ENCODE peak calls at places on chromosomes 13 and 19, in ten cellular contexts. Y is SK-MEL-5, N is T follicular helper cell, B is glutamatergic neuron, P is AG04450, V is cardiac fibroblast, H is transverse colon, S is WTC11, E is activated T-cell treated with anti-CD3 and anti-CD28 coated beads for 1 hour, C is mesenteric fat pad. J is an unnamed sample.
A peak's percentile ranks its signal among the peaks of the same experiment; 100 is the strongest.

GRCh38 chr19:11694533-11695439 is 44.0 kb downstream of the ZNF823 start:
- DNase-seq in S (peak; percentile 99), P (peak; percentile 70), H (peak; percentile 97), C (peak; percentile 97), N (peak; percentile 65), E (peak; percentile 69), Y (peak; percentile 87), V (peak; percentile 91), B (peak; percentile 98), J (peak; percentile 72)

GRCh38 chr19:51698296-51698695 is 5.2 kb downstream of the SPACA6 start:
- DNase-seq in E (no peak), S (no peak), P (no peak), C (no peak), H (no peak), Y (no peak), N (no peak), B (no peak), V (no peak), J (no peak)

GRCh38 chr13:27952931-27953670 is 16.0 kb downstream of the CDX2 start:
- DNase-seq in N (no peak), E (no peak), H (peak; percentile 84), V (no peak), S (peak; percentile 40), P (no peak), C (no peak), Y (no peak), B (no peak), J (no peak)

GRCh38 chr13:33992891-33993336 is 175.0 kb downstream of the RFC3 start:
- DNase-seq in E (no peak), H (no peak), V (no peak), Y (no peak), N (no peak), S (no peak), C (no peak), P (no peak), B (no peak), J (no peak)

GRCh38 chr13:64909184-64909583 is 2321.0 kb downstream of the PCDH9 start:
- DNase-seq in N (no peak), P (no peak), E (no peak), V (no peak), H (no peak), Y (no peak), B (no peak), C (no peak), S (no peak), J (no peak)

GRCh38 chr19:13162749-13163608 is 12.8 kb downstream of the IER2 start:
- DNase-seq in H (peak; percentile 99), Y (peak; percentile 95), P (peak; percentile 91), B (peak; percentile 94), C (peak; percentile 99), E (peak; percentile 67), V (peak; percentile 99), N (peak; percentile 78), S (peak; percentile 96), J (peak; percentile 90)

GRCh38 chr19:39154626-39155100 is 29.1 kb downstream of the PAK4 start:
- DNase-seq in E (no peak), V (no peak), P (no peak), N (no peak), Y (no peak), S (peak; percentile 56), H (peak; percentile 67), C (no peak), B (no peak), J (no peak)

GRCh38 chr19:52307275-52307674 is 10.3 kb downstream of the ZNF480 start:
- DNase-seq in B (peak; percentile 45), S (peak; percentile 35), C (no peak), H (no peak), E (no peak), N (no peak), Y (no peak), V (peak; percentile 28), P (no peak), J (no peak)

GRCh38 chr13:99582511-99582910 is 81.2 kb downstream of the TM9SF2 start:
- DNase-seq in V (no peak), C (no peak), S (no peak), P (no peak), Y (no peak), E (no peak), B (no peak), H (no peak), N (no peak), J (no peak)

GRCh38 chr13:48946163-48946562 is 29.5 kb upstream of the FNDC3A start:
- DNase-seq in N (no peak), H (no peak), E (no peak), V (no peak), B (no peak), Y (no peak), C (no peak), P (no peak), S (no peak), J (no peak)

GRCh38 chr13:21541980-21542379 is 62.0 kb downstream of the MICU2 start:
- DNase-seq in P (no peak), S (no peak), B (no peak), V (no peak), C (no peak), E (no peak), N (no peak), Y (no peak), H (no peak), J (no peak)

GRCh38 chr19:16670291-16670690 is 9.4 kb downstream of the TMEM38A start:
- DNase-seq in H (no peak), B (no peak), Y (no peak), E (no peak), V (no peak), N (no peak), P (no peak), C (no peak), S (no peak), J (no peak)

GRCh38 chr13:112893570-112894422 is 75.2 kb upstream of the MCF2L start:
- DNase-seq in C (no peak), H (peak; percentile 64), V (peak; percentile 22), S (peak; percentile 67), B (peak; percentile 76), E (no peak), Y (no peak), N (no peak), P (no peak), J (no peak)

GRCh38 chr19:41795031-41795461 is 1.3 kb upstream of the CEACAM3 start:
- DNase-seq in E (peak; percentile 36), P (no peak), N (peak; percentile 48), C (no peak), H (peak; percentile 63), Y (peak; percentile 75), S (peak; percentile 76), V (peak; percentile 43), B (peak; percentile 66), J (no peak)

GRCh38 chr13:79966039-79966438 is 374.9 kb downstream of the SPRY2 start:
- DNase-seq in S (no peak), E (no peak), B (no peak), N (no peak), C (no peak), Y (no peak), H (no peak), V (peak; percentile 17), P (no peak), J (no peak)

GRCh38 chr13:33007237-33007636 is 9.0 kb upstream of the KL start:
- DNase-seq in P (no peak), B (no peak), E (no peak), V (no peak), H (no peak), C (no peak), Y (no peak), N (no peak), S (no peak), J (no peak)

GRCh38 chr13:106475852-106476251 is 59.6 kb downstream of the EFNB2 start:
- DNase-seq in Y (no peak), P (no peak), H (no peak), B (no peak), N (no peak), E (no peak), V (no peak), C (no peak), S (no peak), J (no peak)

GRCh38 chr19:35780717-35781116 is 5.4 kb downstream of the ARHGAP33 start:
- DNase-seq in P (no peak), V (no peak), S (no peak), E (no peak), B (no peak), N (no peak), C (no peak), Y (no peak), H (no peak), J (no peak)

GRCh38 chr13:97273341-97273831 is 51.3 kb downstream of the MBNL2 start:
- DNase-seq in Y (no peak), N (no peak), S (no peak), E (no peak), P (no peak), B (no peak), H (no peak), V (no peak), C (no peak), J (no peak)

GRCh38 chr19:10112895-10113591 is 1.6 kb downstream of the P2RY11 start:
- DNase-seq in H (peak; percentile 68), C (no peak), N (peak; percentile 62), S (peak; percentile 86), E (peak; percentile 56), B (peak; percentile 71), Y (peak; percentile 63), V (peak; percentile 49), P (no peak), J (no peak)

GRCh38 chr19:16912780-16913179 is 24.0 kb downstream of the F2RL3 start:
- DNase-seq in N (no peak), Y (no peak), S (no peak), H (no peak), V (no peak), P (no peak), C (no peak), B (no peak), E (no peak), J (no peak)

GRCh38 chr19:38977445-38978314 is 2.1 kb upstream of the FBXO17 start:
- DNase-seq in P (no peak), H (no peak), V (peak; percentile 4), N (no peak), B (no peak), S (no peak), C (no peak), E (no peak), Y (peak; percentile 15), J (no peak)

GRCh38 chr19:45794627-45795026 is 2.0 kb upstream of the DMWD start:
- DNase-seq in Y (no peak), B (no peak), H (no peak), P (no peak), S (no peak), V (no peak), C (no peak), N (no peak), E (no peak), J (no peak)

GRCh38 chr19:40995355-40995754 is 4.3 kb downstream of the CYP2B6 start:
- DNase-seq in Y (no peak), E (no peak), N (no peak), H (no peak), C (no peak), B (no peak), P (no peak), S (no peak), V (no peak), J (no peak)

GRCh38 chr13:29937836-29938235 is 87.4 kb upstream of the UBL3 start:
- DNase-seq in H (no peak), B (peak; percentile 30), P (no peak), E (no peak), C (no peak), V (no peak), N (no peak), Y (no peak), S (no peak), J (no peak)

GRCh38 chr19:47419789-47420188 is 462 bp upstream of the MEIS3 start:
- DNase-seq in S (no peak), C (no peak), N (no peak), E (no peak), B (no peak), H (no peak), Y (no peak), P (no peak), V (no peak), J (no peak)

GRCh38 chr19:15197275-15198005 is 3.4 kb downstream of the NOTCH3 start:
- DNase-seq in B (no peak), C (no peak), Y (no peak), H (no peak), P (no peak), N (no peak), V (peak; percentile 46), E (no peak), S (no peak), J (no peak)

GRCh38 chr13:45584816-45585215 is 30.7 kb downstream of the ERICH6B start:
- DNase-seq in C (no peak), S (no peak), P (no peak), Y (peak; percentile 47), N (no peak), V (no peak), E (no peak), B (no peak), H (no peak), J (no peak)

J was measured in non-pigmented ciliary epithelial cell.